ENCODE peak calls at places on chromosomes 12 and 14, in eight cellular contexts. One of them, this sample, is unnamed.

GRCh38 chr12:59657266-59657665 is 61.4 kb downstream of the SLC16A7 start:
- DNase-seq in activated naive CD4-positive, alpha-beta T cell: no peak
- DNase-seq in substantia nigra: no peak
- DNase-seq in foreskin fibroblast: no peak
- DNase-seq in mesenchymal stem cell: peak
- DNase-seq in amniotic epithelial cell: peak
- DNase-seq in CD8-positive, alpha-beta memory T cell: no peak
- DNase-seq in right lobe of liver: no peak
- DNase-seq in this sample: no peak

GRCh38 chr12:6613015-6613775 is 6.0 kb upstream of the CHD4 start:
- DNase-seq in activated naive CD4-positive, alpha-beta T cell: no peak
- DNase-seq in substantia nigra: peak
- DNase-seq in foreskin fibroblast: peak
- DNase-seq in mesenchymal stem cell: peak
- DNase-seq in amniotic epithelial cell: peak
- DNase-seq in CD8-positive, alpha-beta memory T cell: peak
- DNase-seq in right lobe of liver: no peak
- DNase-seq in this sample: peak

GRCh38 chr12:122790393-122791075 is 16.2 kb downstream of the CCDC62 start:
- DNase-seq in activated naive CD4-positive, alpha-beta T cell: no peak
- DNase-seq in substantia nigra: no peak
- DNase-seq in foreskin fibroblast: peak
- DNase-seq in mesenchymal stem cell: peak
- DNase-seq in amniotic epithelial cell: peak
- DNase-seq in CD8-positive, alpha-beta memory T cell: no peak
- DNase-seq in right lobe of liver: no peak
- DNase-seq in this sample: no peak

GRCh38 chr14:95098984-95099599 is 58.2 kb downstream of the DICER1 start:
- DNase-seq in activated naive CD4-positive, alpha-beta T cell: no peak
- DNase-seq in substantia nigra: peak
- DNase-seq in foreskin fibroblast: peak
- DNase-seq in mesenchymal stem cell: peak
- DNase-seq in amniotic epithelial cell: peak
- DNase-seq in CD8-positive, alpha-beta memory T cell: no peak
- DNase-seq in right lobe of liver: no peak
- DNase-seq in this sample: peak

GRCh38 chr14:57212919-57213318 is 55.8 kb downstream of the EXOC5 start:
- DNase-seq in activated naive CD4-positive, alpha-beta T cell: no peak
- DNase-seq in substantia nigra: no peak
- DNase-seq in foreskin fibroblast: no peak
- DNase-seq in mesenchymal stem cell: no peak
- DNase-seq in amniotic epithelial cell: peak
- DNase-seq in CD8-positive, alpha-beta memory T cell: no peak
- DNase-seq in right lobe of liver: no peak
- DNase-seq in this sample: no peak

GRCh38 chr14:95533822-95534221 is 1.0 kb upstream of the GLRX5 start:
- DNase-seq in activated naive CD4-positive, alpha-beta T cell: no peak
- DNase-seq in substantia nigra: no peak
- DNase-seq in foreskin fibroblast: no peak
- DNase-seq in mesenchymal stem cell: no peak
- DNase-seq in amniotic epithelial cell: no peak
- DNase-seq in CD8-positive, alpha-beta memory T cell: no peak
- DNase-seq in right lobe of liver: no peak
- DNase-seq in this sample: no peak

GRCh38 chr12:45852508-45852907 is 123.0 kb downstream of the ARID2 start:
- DNase-seq in activated naive CD4-positive, alpha-beta T cell: no peak
- DNase-seq in substantia nigra: no peak
- DNase-seq in foreskin fibroblast: no peak
- DNase-seq in mesenchymal stem cell: no peak
- DNase-seq in amniotic epithelial cell: no peak
- DNase-seq in CD8-positive, alpha-beta memory T cell: no peak
- DNase-seq in right lobe of liver: no peak
- DNase-seq in this sample: no peak

GRCh38 chr14:100533647-100534485 is 53.4 kb downstream of the BEGAIN start:
- DNase-seq in activated naive CD4-positive, alpha-beta T cell: no peak
- DNase-seq in substantia nigra: no peak
- DNase-seq in foreskin fibroblast: no peak
- DNase-seq in mesenchymal stem cell: no peak
- DNase-seq in amniotic epithelial cell: no peak
- DNase-seq in CD8-positive, alpha-beta memory T cell: no peak
- DNase-seq in right lobe of liver: peak
- DNase-seq in this sample: no peak

GRCh38 chr12:2575245-2575644 is 219.5 kb upstream of the FKBP4 start:
- DNase-seq in activated naive CD4-positive, alpha-beta T cell: no peak
- DNase-seq in substantia nigra: no peak
- DNase-seq in foreskin fibroblast: no peak
- DNase-seq in mesenchymal stem cell: no peak
- DNase-seq in amniotic epithelial cell: no peak
- DNase-seq in CD8-positive, alpha-beta memory T cell: no peak
- DNase-seq in right lobe of liver: no peak
- DNase-seq in this sample: no peak

GRCh38 chr14:102949801-102950451 is 27.5 kb downstream of the AMN start:
- DNase-seq in activated naive CD4-positive, alpha-beta T cell: no peak
- DNase-seq in substantia nigra: peak
- DNase-seq in foreskin fibroblast: peak
- DNase-seq in mesenchymal stem cell: no peak
- DNase-seq in amniotic epithelial cell: no peak
- DNase-seq in CD8-positive, alpha-beta memory T cell: no peak
- DNase-seq in right lobe of liver: peak
- DNase-seq in this sample: peak

GRCh38 chr14:89137514-89138163 is 279.4 kb downstream of the FOXN3 start:
- DNase-seq in activated naive CD4-positive, alpha-beta T cell: no peak
- DNase-seq in substantia nigra: no peak
- DNase-seq in foreskin fibroblast: peak
- DNase-seq in mesenchymal stem cell: peak
- DNase-seq in amniotic epithelial cell: peak
- DNase-seq in CD8-positive, alpha-beta memory T cell: no peak
- DNase-seq in right lobe of liver: no peak
- DNase-seq in this sample: no peak

GRCh38 chr12:45658066-45658465 is 71.4 kb upstream of the ARID2 start:
- DNase-seq in activated naive CD4-positive, alpha-beta T cell: no peak
- DNase-seq in substantia nigra: no peak
- DNase-seq in foreskin fibroblast: no peak
- DNase-seq in mesenchymal stem cell: no peak
- DNase-seq in amniotic epithelial cell: no peak
- DNase-seq in CD8-positive, alpha-beta memory T cell: no peak
- DNase-seq in right lobe of liver: no peak
- DNase-seq in this sample: no peak

This sample was measured in pons.